ENCODE peak calls at places on chromosomes 7 and 10, in four cellular contexts. L is HCT116, R is IMR-90, W is neural progenitor cell. A is an unnamed sample.

GRCh38 chr7:103113164-103113563 is 35.7 kb downstream of the NAPEPLD start:
- DNase-seq in L (peak), R (peak), W (no peak), A (peak)

GRCh38 chr10:8088504-8088903 is 34.0 kb downstream of the GATA3 start:
- DNase-seq in L (no peak), W (no peak), R (no peak), A (no peak)

GRCh38 chr7:12670071-12670729 is 17.2 kb upstream of the ARL4A start:
- DNase-seq in L (no peak), R (peak), W (no peak), A (no peak)

GRCh38 chr10:104243567-104243966 is 11.1 kb upstream of the GSTO1 start:
- DNase-seq in R (no peak), L (no peak), W (no peak), A (no peak)

GRCh38 chr7:66556177-66556548 is 72.5 kb upstream of the KCTD7 start:
- DNase-seq in W (no peak), R (no peak), L (no peak), A (no peak)

GRCh38 chr10:100009793-100010676 is at the start of gene DNMBP:
- DNase-seq in W (peak), L (peak), R (peak), A (no peak)

GRCh38 chr7:40455485-40455884 is 320.7 kb downstream of the SUGCT start:
- DNase-seq in W (no peak), R (peak), L (no peak), A (no peak)

GRCh38 chr10:122727426-122727825 is 27.8 kb upstream of the C10orf120 start:
- DNase-seq in R (no peak), W (no peak), L (no peak), A (no peak)

GRCh38 chr10:73992899-73993788 is 4.8 kb upstream of the VCL start:
- DNase-seq in W (no peak), R (peak), L (no peak), A (no peak)

GRCh38 chr7:41110186-41110585 is 592.7 kb downstream of the INHBA start:
- DNase-seq in R (peak), W (no peak), L (no peak), A (peak)

GRCh38 chr10:42975005-42975493 is 101.8 kb upstream of the RET start:
- DNase-seq in W (no peak), R (no peak), L (no peak), A (no peak)

GRCh38 chr7:113045379-113045778 is 41.2 kb downstream of the GPR85 start:
- DNase-seq in L (no peak), W (no peak), R (no peak), A (no peak)

GRCh38 chr7:104960741-104961479 is 53.1 kb upstream of the KMT2E start:
- DNase-seq in L (no peak), R (no peak), W (no peak), A (no peak)

GRCh38 chr10:6300106-6300783 is 97.5 kb downstream of the PFKFB3 start:
- DNase-seq in L (no peak), R (peak), W (no peak), A (no peak)

GRCh38 chr10:72086466-72087391 is 1.6 kb downstream of the SPOCK2 start:
- DNase-seq in R (peak), W (peak), L (no peak), A (no peak)

GRCh38 chr7:80380957-80381356 is 130.9 kb downstream of the GNAT3 start:
- DNase-seq in R (no peak), W (no peak), L (no peak), A (no peak)

GRCh38 chr7:155795401-155795800 is 16.9 kb downstream of the SHH start:
- DNase-seq in L (no peak), R (no peak), W (no peak), A (no peak)

GRCh38 chr10:97795886-97796285 is 24.1 kb upstream of the SFRP5 start:
- DNase-seq in W (no peak), R (no peak), L (no peak), A (no peak)

GRCh38 chr10:104589431-104589830 is 51.7 kb upstream of the SORCS3 start:
- DNase-seq in W (no peak), L (no peak), R (no peak), A (no peak)

GRCh38 chr7:14457567-14458453 is 444.7 kb downstream of the DGKB start:
- DNase-seq in L (peak), R (peak), W (peak), A (peak)

GRCh38 chr10:125023862-125024495 is 82.1 kb downstream of the ZRANB1 start:
- DNase-seq in L (no peak), R (no peak), W (no peak), A (no peak)

GRCh38 chr7:388023-388355 is 98.0 kb downstream of the FOXL3 start:
- DNase-seq in R (no peak), L (no peak), W (no peak), A (no peak)

GRCh38 chr7:141941075-141941474 is 5.7 kb downstream of the CLEC5A start:
- DNase-seq in R (no peak), W (no peak), L (no peak), A (no peak)

GRCh38 chr10:109956454-109957091 is 33.3 kb upstream of the XPNPEP1 start:
- DNase-seq in R (peak), L (peak), W (peak), A (no peak)

GRCh38 chr10:77146937-77147336 is 490.7 kb downstream of the KCNMA1 start:
- DNase-seq in L (no peak), R (peak), W (no peak), A (no peak)

GRCh38 chr7:47478017-47478344 is 103.9 kb downstream of the TNS3 start:
- DNase-seq in R (peak), L (no peak), W (no peak), A (no peak)

GRCh38 chr10:119205926-119206602 is 1.3 kb upstream of the GRK5 start:
- DNase-seq in R (no peak), W (peak), L (no peak), A (no peak)

GRCh38 chr7:134701272-134701671 is 54.6 kb downstream of the BPGM start:
- DNase-seq in W (no peak), R (peak), L (no peak), A (no peak)

GRCh38 chr10:44198780-44199097 is 186.2 kb downstream of the CXCL12 start:
- DNase-seq in W (no peak), L (no peak), R (no peak), A (no peak)

GRCh38 chr10:71641449-71641848 is 78.1 kb downstream of the C10orf105 start:
- DNase-seq in R (no peak), L (no peak), W (no peak), A (no peak)

GRCh38 chr10:91200314-91201212 is 19.9 kb upstream of the PCGF5 start:
- DNase-seq in W (no peak), L (no peak), R (no peak), A (no peak)

GRCh38 chr7:34709771-34710170 is 51.8 kb downstream of the NPSR1 start:
- DNase-seq in L (no peak), R (no peak), W (no peak), A (no peak)
- H3K9ac ChIP-seq in L (no peak), R (no peak), W (no peak), A (no peak)

DNA sequence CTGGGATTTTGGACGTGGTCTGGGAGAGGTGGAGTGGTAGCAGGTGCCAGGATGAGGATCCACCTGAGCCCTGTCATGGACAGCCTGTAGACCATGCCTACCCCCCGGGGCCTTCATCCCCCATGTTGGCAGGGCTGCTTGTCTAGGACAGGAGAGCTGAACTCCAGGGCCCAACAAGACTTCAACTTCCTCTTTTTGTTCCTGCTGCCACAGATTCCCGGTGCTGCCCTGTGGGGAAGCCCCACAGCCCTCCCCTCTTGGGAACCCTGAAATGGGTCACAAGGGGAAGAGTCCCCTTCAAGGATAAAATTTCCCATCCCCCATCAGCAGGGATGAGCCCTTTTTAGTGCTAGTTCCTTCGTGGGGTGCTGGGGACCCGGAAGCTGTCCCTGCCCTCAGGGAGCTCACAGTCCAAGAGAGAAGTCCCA is 1.3 kb upstream of the CUEDC2 start:
- DNase-seq in W (no peak), R (no peak), L (no peak), A (no peak)
- H3K27ac ChIP-seq in W (no peak), R (no peak), L (no peak), A (no peak)

GRCh38 chr7:64889686-64890162 is 13.3 kb upstream of the ZNF273 start:
- DNase-seq in L (no peak), W (no peak), R (no peak), A (no peak)
- H3K4me3 ChIP-seq in L (no peak), W (peak), R (no peak), A (no peak)

DNA sequence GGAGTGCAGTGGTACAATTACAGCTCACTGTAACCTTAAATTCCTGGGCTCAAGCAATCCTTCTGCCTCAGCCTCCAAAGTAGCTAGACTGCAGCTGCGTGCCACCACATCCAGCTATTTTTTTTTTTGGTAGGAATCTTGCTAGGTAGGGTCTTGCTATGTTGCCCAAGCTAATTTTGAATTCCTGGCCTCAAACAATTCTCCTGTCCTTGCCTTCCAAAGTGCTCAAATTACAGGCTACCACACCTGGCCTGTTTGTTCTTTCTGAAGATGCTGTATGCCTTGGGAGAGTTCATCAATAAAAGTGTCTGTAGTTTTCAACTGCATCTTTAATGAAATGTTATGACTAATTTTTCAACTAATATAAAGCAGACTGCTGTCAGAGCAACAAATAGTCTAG is 452 bp downstream of the SAMD9 start:
- DNase-seq in R (no peak), L (no peak), W (no peak), A (no peak)
- H3K9ac ChIP-seq in R (no peak), L (peak), W (no peak), A (peak)

DNA sequence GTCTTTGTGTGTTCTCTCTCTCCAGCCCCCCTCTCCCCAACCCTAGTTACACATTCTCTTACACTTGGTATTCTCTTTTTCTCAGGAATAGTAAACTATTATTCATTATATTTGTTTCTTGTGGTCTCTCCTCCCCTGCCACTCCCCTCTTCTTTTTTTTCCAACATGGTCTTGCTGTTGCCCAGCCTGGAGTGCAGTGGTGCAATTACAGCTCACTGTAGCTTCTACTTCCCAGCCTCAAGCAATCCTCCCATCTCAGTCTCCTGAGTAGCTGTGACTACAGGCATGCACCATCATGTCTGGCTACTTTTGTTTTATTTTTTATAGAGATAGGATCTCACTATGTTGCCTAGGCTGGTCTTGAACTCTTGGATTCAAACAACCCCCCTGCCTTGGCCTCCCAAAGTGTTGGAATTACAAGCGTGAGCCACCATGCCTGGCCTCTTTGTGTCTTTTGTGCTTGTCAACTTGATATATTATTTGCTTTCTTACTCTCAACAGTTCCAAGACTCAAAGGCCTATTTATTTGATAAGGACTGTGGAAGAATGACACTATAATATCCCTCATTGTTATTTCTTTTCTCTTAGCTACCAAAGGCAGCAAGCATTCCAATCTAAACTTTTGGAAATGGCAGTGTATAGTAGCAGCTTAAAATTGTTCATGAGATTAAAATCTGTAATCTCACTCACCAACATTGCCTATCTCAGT is 66.9 kb downstream of the MLLT10 start:
- DNase-seq in R (no peak), L (no peak), W (no peak), A (peak)
- H3K27ac ChIP-seq in R (no peak), L (no peak), W (no peak), A (no peak)

DNA sequence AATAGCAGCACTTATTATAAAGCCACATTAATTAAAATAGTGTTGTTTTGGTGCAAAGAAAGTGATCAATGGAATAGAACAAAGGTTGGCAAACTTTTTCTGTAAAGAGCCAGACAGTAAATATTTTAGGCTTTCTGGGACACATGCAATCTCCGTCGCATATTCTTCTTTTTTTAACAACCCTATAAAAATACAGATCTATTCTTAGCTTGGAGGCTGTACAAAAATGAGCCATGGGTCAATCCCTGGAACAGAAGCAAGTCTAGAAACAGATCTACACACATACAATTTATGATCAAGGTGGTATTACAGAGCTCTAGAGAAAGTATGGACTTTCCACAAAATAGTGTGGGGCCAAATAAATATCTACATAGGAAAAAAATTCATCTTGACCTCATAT is 71.8 kb downstream of the ARHGAP21 start:
- DNase-seq in W (no peak), R (no peak), L (no peak), A (no peak)
- H3K4me3 ChIP-seq in W (no peak), R (no peak), L (no peak), A (no peak)

DNA sequence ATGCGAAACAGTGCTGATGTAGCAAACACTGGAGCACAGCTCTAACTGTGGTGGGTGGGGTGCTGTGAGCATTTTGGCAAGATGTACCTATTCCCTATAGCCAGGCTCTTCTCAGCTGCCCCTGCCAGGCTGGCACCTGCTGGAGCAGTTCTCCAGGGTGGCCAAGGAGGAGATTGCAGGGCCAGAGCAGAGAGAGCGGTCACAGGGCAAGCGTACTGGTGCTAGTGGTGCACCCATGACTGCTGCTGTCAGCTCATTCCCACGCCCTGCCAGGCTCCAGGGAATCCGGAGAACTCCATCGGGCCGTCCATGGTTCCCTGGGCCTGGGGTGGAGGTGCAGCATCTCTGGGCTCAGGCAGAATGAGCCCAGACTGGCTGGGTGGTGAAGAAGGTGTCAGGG is 2.1 kb downstream of the COL13A1 start:
- DNase-seq in W (no peak), R (no peak), L (no peak), A (no peak)
- H3K9ac ChIP-seq in W (no peak), R (no peak), L (no peak), A (no peak)

DNA sequence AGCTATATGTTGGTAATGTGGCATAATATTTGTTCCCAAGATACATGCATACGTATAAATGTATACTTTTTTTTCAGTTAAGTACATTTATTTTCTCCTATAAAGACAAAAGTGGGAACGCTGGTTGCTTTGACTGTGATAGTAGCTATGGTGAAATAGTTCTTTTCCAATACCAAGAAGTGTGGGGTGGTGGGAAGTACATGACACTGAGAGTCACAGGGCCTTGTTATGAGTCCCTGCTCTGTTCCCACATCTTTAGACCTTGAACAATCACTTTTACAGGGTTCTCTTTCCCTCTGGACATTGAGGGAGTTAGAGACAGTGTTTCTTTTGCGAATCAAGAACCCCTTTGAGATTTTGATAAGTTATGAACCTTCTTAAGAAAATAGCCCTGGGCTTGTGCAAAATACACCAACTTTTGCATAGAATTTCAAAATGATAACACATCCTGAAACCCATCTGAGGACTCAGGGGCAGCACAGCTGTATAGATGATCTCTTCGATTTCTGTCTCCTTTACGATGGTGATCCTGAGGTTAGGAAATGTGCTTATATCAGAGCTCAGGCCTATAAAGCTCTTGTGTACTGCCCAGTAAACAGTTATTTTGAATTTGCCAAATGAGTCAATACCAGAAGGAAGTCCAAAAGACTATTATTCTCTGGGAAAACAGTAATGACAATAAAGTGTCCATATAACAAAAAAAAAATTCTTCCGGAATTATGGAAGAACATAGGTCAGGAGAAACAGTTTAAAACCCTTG is 1.1 kb downstream of the LMOD2 start:
- DNase-seq in L (no peak), R (no peak), W (no peak), A (no peak)
- H3K27ac ChIP-seq in L (no peak), R (no peak), W (no peak), A (no peak)

DNA sequence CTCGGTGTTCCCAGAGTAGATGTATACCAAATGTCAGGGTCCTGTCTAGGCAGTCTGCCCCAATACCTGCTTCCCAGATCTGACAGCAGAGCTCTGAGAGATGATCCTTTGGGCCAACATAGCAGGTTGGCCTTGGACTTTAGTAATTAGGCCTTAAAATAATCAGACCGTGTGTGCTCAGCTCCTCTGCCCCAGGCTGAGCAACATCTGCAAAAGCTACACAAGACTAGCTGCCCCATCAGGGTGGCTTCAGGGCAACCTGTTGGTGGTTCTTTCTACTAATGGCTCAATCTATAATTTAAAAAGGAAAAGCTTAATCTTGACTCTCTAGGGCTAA is 55.4 kb downstream of the GSDME start:
- DNase-seq in W (no peak), R (no peak), L (no peak), A (no peak)
- H3K4me3 ChIP-seq in W (no peak), R (no peak), L (no peak), A (no peak)